ENCODE peak calls at places on chromosomes 16 and 17, in six cellular contexts. I is IMR-90, F is mesendoderm, K is MM.1S, Y is sigmoid colon, N is prostate gland. C is an unnamed sample.

GRCh38 chr17:76502326-76503211 is 1.3 kb upstream of the RHBDF2 start:
- DNase-seq in I (no peak), F (no peak), K (no peak), Y (no peak), N (no peak), C (no peak)

GRCh38 chr17:9959377-9959981 is 54.4 kb upstream of the RCVRN start:
- DNase-seq in I (peak), F (peak), K (no peak), Y (no peak), N (peak), C (no peak)

GRCh38 chr17:42199411-42200011 is 5.2 kb upstream of the GHDC start:
- DNase-seq in I (no peak), F (no peak), K (no peak), Y (no peak), N (no peak), C (no peak)

GRCh38 chr16:76265434-76266045 is 11.7 kb upstream of the CNTNAP4 start:
- DNase-seq in I (peak), F (peak), K (no peak), Y (no peak), N (no peak), C (no peak)

GRCh38 chr17:77011173-77012011 is 129.4 kb upstream of the SEC14L1 start:
- DNase-seq in I (peak), F (peak), K (peak), Y (no peak), N (peak), C (no peak)

GRCh38 chr17:19583871-19584270 is 50.2 kb downstream of the SLC47A1 start:
- DNase-seq in I (no peak), F (no peak), K (no peak), Y (no peak), N (no peak), C (no peak)

GRCh38 chr16:23691483-23692189 is 12.9 kb downstream of the PLK1 start:
- DNase-seq in I (no peak), F (no peak), K (no peak), Y (no peak), N (no peak), C (no peak)

GRCh38 chr17:15999141-15999973 is at the start of the genes TTC19 and ZSWIM7:
- DNase-seq in I (peak), F (peak), K (peak), Y (peak), N (peak), C (peak)

GRCh38 chr17:3512512-3513171 is 36.8 kb downstream of the ASPA start:
- DNase-seq in I (peak), F (peak), K (no peak), Y (peak), N (no peak), C (no peak)

GRCh38 chr16:11743308-11744074 is 834 bp upstream of the TXNDC11 start:
- DNase-seq in I (peak), F (no peak), K (no peak), Y (peak), N (no peak), C (peak)

GRCh38 chr17:35605753-35606152 is 18.6 kb downstream of the AP2B1 start:
- DNase-seq in I (peak), F (no peak), K (no peak), Y (no peak), N (no peak), C (no peak)

GRCh38 chr17:67132366-67132765 is 88.0 kb downstream of the CACNG1 start:
- DNase-seq in I (no peak), F (no peak), K (no peak), Y (no peak), N (no peak), C (no peak)

GRCh38 chr17:68441064-68441770 is 16.1 kb downstream of the WIPI1 start:
- DNase-seq in I (peak), F (no peak), K (no peak), Y (no peak), N (no peak), C (no peak)

GRCh38 chr16:89455178-89455577 is 35.2 kb downstream of the ANKRD11 start:
- DNase-seq in I (no peak), F (no peak), K (no peak), Y (no peak), N (no peak), C (peak)

GRCh38 chr17:4678448-4679026 is 25.4 kb downstream of the PELP1 start:
- DNase-seq in I (peak), F (peak), K (no peak), Y (no peak), N (no peak), C (no peak)

GRCh38 chr16:78381060-78381459 is 281.6 kb downstream of the WWOX start:
- DNase-seq in I (no peak), F (no peak), K (no peak), Y (no peak), N (no peak), C (no peak)

GRCh38 chr17:22435231-22435974 is 743.1 kb downstream of the KCNJ18 start:
- DNase-seq in I (no peak), F (no peak), K (no peak), Y (no peak), N (no peak), C (no peak)

GRCh38 chr17:77356690-77357201 is 216.0 kb downstream of the SEC14L1 start:
- DNase-seq in I (no peak), F (no peak), K (no peak), Y (peak), N (no peak), C (no peak)

GRCh38 chr17:16199093-16199492 is 16.2 kb downstream of the NCOR1 start:
- DNase-seq in I (peak), F (peak), K (no peak), Y (no peak), N (no peak), C (no peak)

GRCh38 chr17:72422505-72423285 is 301.9 kb downstream of the SOX9 start:
- DNase-seq in I (peak), F (peak), K (peak), Y (peak), N (no peak), C (peak)

DNA sequence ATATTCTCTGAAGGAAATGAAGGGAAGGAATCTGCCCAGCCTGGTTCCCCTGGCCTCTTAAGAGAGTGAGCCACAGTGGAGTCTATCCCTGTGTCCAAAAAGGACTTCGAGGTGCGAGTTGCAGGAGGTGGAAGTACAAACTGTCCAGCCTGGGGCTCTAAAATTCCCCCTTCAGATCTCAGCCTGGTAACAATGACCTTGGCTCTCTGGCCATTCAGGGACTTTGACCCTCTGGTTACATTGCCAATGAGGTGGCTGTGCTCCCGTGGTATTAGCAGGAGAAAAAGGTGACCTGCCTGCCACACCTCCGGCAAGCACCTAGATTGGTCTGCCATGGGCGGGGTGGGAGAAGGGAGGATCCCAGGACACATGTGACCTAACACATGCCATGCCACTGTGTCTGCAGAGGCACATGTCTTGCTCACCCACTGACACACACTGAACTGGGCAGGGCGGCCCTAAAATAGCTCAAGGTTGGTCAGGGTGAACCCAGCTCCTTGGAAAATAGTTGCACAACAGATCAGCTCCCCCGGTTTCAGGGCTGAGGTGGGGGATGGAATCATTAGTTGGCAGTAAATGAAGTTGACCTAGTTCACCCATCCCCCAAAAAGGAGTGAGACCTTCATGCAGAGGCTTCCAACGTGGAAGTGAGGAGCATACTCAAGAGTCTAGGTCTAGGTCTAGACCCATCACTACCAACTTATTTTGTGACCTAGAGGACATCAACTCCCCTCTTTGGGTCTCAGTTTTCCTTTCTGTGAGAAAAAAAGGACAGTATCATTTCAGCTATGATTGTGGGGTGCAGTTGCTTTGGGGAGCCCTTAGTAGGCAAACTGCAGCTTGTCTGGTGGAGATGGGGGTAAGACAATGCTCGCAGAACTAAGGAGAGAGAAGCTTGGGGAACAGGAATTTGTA is 2.2 kb downstream of the NR1D1 start:
- DNase-seq in I (no peak), F (no peak), K (peak), Y (peak), N (peak), C (peak)
- H3K4me3 ChIP-seq in I (peak), F (no peak), K (peak), Y (peak), N (peak), C (peak)

GRCh38 chr17:80479246-80479566 is 2.8 kb upstream of the NPTX1 start:
- DNase-seq in I (no peak), F (no peak), K (no peak), Y (no peak), N (no peak), C (no peak)

GRCh38 chr17:80476877-80477646 is 655 bp upstream of the NPTX1 start:
- DNase-seq in I (no peak), F (no peak), K (no peak), Y (no peak), N (no peak), C (no peak)

GRCh38 chr17:80478487-80479245 is 2.3 kb upstream of the NPTX1 start:
- DNase-seq in I (no peak), F (no peak), K (no peak), Y (no peak), N (no peak), C (no peak)

GRCh38 chr17:80475949-80476876 is at the start of gene NPTX1:
- DNase-seq in I (no peak), F (no peak), K (no peak), Y (no peak), N (no peak), C (no peak)

DNA sequence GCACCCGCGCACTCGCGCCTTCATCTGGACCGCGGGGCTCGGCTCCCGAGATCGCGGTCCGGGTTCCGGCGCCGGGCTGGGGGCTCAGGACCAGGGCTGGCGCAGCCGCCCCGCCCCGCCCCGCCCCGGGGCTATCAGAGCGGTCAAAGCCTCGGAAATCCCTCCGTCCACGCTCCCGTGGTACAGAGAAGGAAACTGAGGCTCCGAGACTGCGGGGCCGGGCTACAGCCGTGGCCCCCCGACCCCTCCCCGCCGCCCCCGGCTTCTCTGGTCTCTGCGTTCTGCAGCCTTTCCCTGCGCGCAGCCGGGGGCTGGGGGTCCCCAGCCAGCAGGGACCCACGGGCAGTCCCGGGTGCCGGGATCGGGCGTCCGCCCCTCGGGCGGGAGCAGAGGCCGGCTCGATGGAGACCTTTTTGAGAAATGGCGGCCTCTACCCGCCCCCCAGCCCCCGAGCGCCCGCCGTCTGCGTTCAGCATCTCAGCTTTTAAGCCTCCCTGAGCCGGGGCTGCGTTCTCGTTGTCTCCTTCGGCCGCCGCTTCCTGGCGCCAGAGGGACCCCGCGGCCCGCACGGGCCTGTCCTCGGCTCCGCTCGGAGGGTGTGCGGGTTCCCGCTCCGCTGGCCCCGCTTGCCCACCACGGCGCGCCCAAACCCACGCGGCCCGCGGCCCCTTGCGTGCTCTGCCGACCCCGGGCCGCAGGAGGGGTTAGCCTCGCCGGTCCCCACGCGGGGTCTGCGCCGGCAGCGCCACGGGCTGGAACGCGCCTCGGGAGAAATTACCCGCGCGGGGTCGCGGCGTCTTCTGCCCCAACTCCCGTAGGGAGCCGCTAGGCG is 1.5 kb upstream of the NPTX1 start:
- DNase-seq in I (peak), F (peak), K (no peak), Y (peak), N (no peak), C (peak)
- H3K4me3 ChIP-seq in I (peak), F (no peak), K (no peak), Y (peak), N (peak), C (no peak)

GRCh38 chr17:80262291-80262690 is 1.6 kb downstream of the RNF213 start:
- DNase-seq in I (no peak), F (no peak), K (no peak), Y (no peak), N (no peak), C (no peak)

GRCh38 chr17:80264048-80264792 is 3.6 kb downstream of the RNF213 start:
- DNase-seq in I (no peak), F (no peak), K (peak), Y (no peak), N (no peak), C (peak)

GRCh38 chr17:80262775-80263244 is 2.2 kb downstream of the RNF213 start:
- DNase-seq in I (no peak), F (no peak), K (no peak), Y (no peak), N (no peak), C (no peak)

GRCh38 chr17:80264793-80265075 is 4.1 kb downstream of the RNF213 start:
- DNase-seq in I (no peak), F (no peak), K (no peak), Y (no peak), N (no peak), C (no peak)

DNA sequence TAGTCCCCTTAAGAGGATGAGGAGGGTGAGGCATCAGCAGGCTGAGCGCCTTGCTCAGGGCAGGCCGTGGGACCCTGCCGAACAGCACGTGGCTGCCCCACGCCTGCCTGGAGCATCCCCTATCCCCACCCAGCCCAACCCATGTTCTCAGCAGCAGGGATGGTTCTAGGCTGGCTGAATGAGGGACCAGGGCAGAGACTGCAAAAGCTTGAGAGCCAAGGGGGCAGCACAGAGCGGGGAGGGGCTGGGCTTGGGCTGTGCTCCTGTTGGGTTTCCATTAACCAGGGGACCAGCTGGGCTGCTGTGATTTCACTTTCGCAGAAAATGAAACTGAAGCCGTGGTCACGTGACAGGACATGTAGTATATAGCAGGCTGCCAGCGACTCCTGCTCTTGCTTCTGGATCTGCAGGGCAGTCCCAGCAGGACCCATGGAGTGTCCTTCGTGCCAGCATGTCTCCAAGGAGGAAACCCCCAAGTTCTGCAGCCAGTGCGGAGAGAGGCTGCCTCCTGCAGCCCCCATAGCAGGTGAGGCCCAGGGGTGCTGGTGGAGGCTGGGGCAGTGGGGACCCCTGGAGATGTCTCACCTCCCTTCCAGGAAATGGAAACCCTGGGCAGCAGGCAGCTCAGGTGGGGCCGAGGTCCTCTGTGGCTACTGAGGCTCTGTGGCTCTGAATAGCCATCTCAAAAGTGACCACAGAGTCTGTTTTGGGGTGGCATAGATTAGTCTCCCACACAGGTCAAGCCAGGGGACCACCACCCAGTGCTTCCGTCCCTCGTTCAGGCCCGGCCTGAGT is 2.8 kb downstream of the RNF213 start:
- DNase-seq in I (peak), F (peak), K (peak), Y (peak), N (peak), C (peak)
- H3K4me3 ChIP-seq in I (peak), F (no peak), K (peak), Y (peak), N (peak), C (peak)

GRCh38 chr17:47720754-47721533 is 12.1 kb upstream of the TBX21 start:
- DNase-seq in I (no peak), F (peak), K (no peak), Y (no peak), N (peak), C (peak)
- H3K4me3 ChIP-seq in I (no peak), F (no peak), K (no peak), Y (no peak), N (no peak), C (no peak)

DNA sequence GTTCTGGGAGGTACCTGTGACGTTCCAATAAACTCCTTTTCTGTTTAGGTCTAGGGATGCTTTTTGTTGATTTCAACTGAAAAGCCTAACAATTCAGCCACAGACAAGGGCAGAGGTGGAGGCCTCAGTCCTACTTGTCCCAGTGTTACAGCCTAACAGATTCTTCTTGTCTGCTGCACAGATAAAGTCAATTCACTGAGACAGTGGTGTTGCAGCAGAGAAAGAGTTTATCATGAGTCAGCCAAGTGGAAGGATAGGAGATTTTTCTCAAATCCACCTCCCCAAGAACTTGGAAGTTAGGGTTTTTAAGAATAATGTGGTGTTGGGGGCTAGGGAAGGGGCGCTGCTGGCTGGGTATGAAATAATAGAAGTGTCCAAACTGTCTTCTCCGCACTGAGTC is 10.8 kb upstream of the TNFSF12 start:
- DNase-seq in I (no peak), F (no peak), K (no peak), Y (no peak), N (no peak), C (no peak)
- H3K4me3 ChIP-seq in I (no peak), F (no peak), K (no peak), Y (no peak), N (no peak), C (no peak)

DNA sequence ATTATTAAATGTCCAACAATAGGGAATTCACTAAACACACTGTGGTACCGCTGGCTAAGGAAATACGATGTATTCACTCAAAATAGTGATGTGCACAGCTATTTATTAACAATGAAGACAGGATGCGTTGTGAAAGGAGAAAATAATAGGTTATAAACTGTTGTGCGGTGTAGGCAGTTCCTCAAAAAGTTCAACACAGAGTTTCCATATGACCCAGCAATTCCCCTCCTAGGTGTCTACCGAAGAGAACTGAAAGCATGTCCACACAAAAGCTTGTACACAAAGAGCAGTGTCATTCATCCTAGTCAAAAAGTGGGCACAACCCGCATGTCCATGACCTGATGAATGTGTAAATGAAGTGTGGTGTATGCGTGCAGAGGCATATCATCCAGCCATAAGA is 1.1 kb upstream of the CES1 start:
- DNase-seq in I (no peak), F (no peak), K (no peak), Y (no peak), N (no peak), C (no peak)
- H3K4me3 ChIP-seq in I (no peak), F (no peak), K (no peak), Y (no peak), N (no peak), C (no peak)

C was measured in CD4-positive, CD25-positive, alpha-beta regulatory T cell.